ENCODE peak calls at places on chromosomes 13 and 19, in five cellular contexts. One of them, this sample, is unnamed.

GRCh38 chr19:3367572-3368440 is 1.4 kb downstream of the NFIC start:
- DNase-seq in H9: peak; percentile 41
- DNase-seq in IMR-90: no peak
- DNase-seq in neuronal stem cell: no peak
- DNase-seq in trophoblast cell: no peak
- DNase-seq in this sample: peak; percentile 56

GRCh38 chr13:49435992-49436391 is 7.9 kb downstream of the CAB39L start:
- DNase-seq in H9: no peak
- DNase-seq in IMR-90: peak; percentile 44
- DNase-seq in neuronal stem cell: no peak
- DNase-seq in trophoblast cell: no peak
- DNase-seq in this sample: no peak

GRCh38 chr13:33109801-33110200 is 93.6 kb downstream of the KL start:
- DNase-seq in H9: peak; percentile 52
- DNase-seq in IMR-90: no peak
- DNase-seq in neuronal stem cell: no peak
- DNase-seq in trophoblast cell: no peak
- DNase-seq in this sample: no peak

GRCh38 chr19:13841339-13842293 is 35.3 kb upstream of the NANOS3 start:
- DNase-seq in H9: peak; percentile 32
- DNase-seq in IMR-90: no peak
- DNase-seq in neuronal stem cell: no peak
- DNase-seq in trophoblast cell: peak; percentile 54
- DNase-seq in this sample: peak; percentile 73

GRCh38 chr13:86710013-86710412 is 910.8 kb upstream of the SLITRK6 start:
- DNase-seq in H9: no peak
- DNase-seq in IMR-90: no peak
- DNase-seq in neuronal stem cell: no peak
- DNase-seq in trophoblast cell: no peak
- DNase-seq in this sample: no peak

GRCh38 chr19:35266904-35267817 is 1.6 kb upstream of the USF2 start:
- DNase-seq in H9: peak; percentile 51
- DNase-seq in IMR-90: peak; percentile 10
- DNase-seq in neuronal stem cell: no peak
- DNase-seq in trophoblast cell: no peak
- DNase-seq in this sample: peak; percentile 3

GRCh38 chr19:32358311-32358710 is 12.9 kb downstream of the ZNF507 start:
- DNase-seq in H9: no peak
- DNase-seq in IMR-90: no peak
- DNase-seq in neuronal stem cell: no peak
- DNase-seq in trophoblast cell: no peak
- DNase-seq in this sample: no peak

GRCh38 chr13:78239681-78240080 is 321.1 kb upstream of the EDNRB start:
- DNase-seq in H9: peak; percentile 27
- DNase-seq in IMR-90: peak; percentile 1
- DNase-seq in neuronal stem cell: no peak
- DNase-seq in trophoblast cell: no peak
- DNase-seq in this sample: no peak

GRCh38 chr19:54255105-54255775 is 1.8 kb downstream of the LILRB5 start:
- DNase-seq in H9: peak; percentile 33
- DNase-seq in IMR-90: no peak
- DNase-seq in neuronal stem cell: no peak
- DNase-seq in trophoblast cell: no peak
- DNase-seq in this sample: no peak

GRCh38 chr13:111555906-111556305 is 235.5 kb downstream of the TEX29 start:
- DNase-seq in H9: no peak
- DNase-seq in IMR-90: no peak
- DNase-seq in neuronal stem cell: no peak
- DNase-seq in trophoblast cell: no peak
- DNase-seq in this sample: no peak

GRCh38 chr19:7783991-7784421 is 21.0 kb downstream of the CLEC4M start:
- DNase-seq in H9: peak; percentile 42
- DNase-seq in IMR-90: peak; percentile 72
- DNase-seq in neuronal stem cell: no peak
- DNase-seq in trophoblast cell: peak; percentile 98
- DNase-seq in this sample: peak; percentile 68

GRCh38 chr19:51724543-51724942 is 752 bp upstream of the HAS1 start:
- DNase-seq in H9: no peak
- DNase-seq in IMR-90: no peak
- DNase-seq in neuronal stem cell: no peak
- DNase-seq in trophoblast cell: no peak
- DNase-seq in this sample: no peak

GRCh38 chr13:75492389-75492788 is 10.4 kb upstream of the TBC1D4 start:
- DNase-seq in H9: no peak
- DNase-seq in IMR-90: peak; percentile 69
- DNase-seq in neuronal stem cell: no peak
- DNase-seq in trophoblast cell: peak; percentile 96
- DNase-seq in this sample: peak; percentile 42

GRCh38 chr13:26964278-26965057 is 203.9 kb upstream of the GPR12 start:
- DNase-seq in H9: no peak
- DNase-seq in IMR-90: peak; percentile 67
- DNase-seq in neuronal stem cell: no peak
- DNase-seq in trophoblast cell: peak; percentile 44
- DNase-seq in this sample: peak; percentile 43

GRCh38 chr13:25687622-25688225 is 315.9 kb downstream of the ATP8A2 start:
- DNase-seq in H9: no peak
- DNase-seq in IMR-90: no peak
- DNase-seq in neuronal stem cell: no peak
- DNase-seq in trophoblast cell: no peak
- DNase-seq in this sample: no peak

GRCh38 chr19:36423925-36424324 is 5.5 kb upstream of the ZFP82 start:
- DNase-seq in H9: no peak
- DNase-seq in IMR-90: no peak
- DNase-seq in neuronal stem cell: no peak
- DNase-seq in trophoblast cell: no peak
- DNase-seq in this sample: no peak

GRCh38 chr19:30880151-30880550 is 469.1 kb downstream of the TSHZ3 start:
- DNase-seq in H9: no peak
- DNase-seq in IMR-90: no peak
- DNase-seq in neuronal stem cell: no peak
- DNase-seq in trophoblast cell: no peak
- DNase-seq in this sample: no peak

GRCh38 chr19:30880551-30880950 is 468.7 kb downstream of the TSHZ3 start:
- DNase-seq in H9: peak; percentile 12
- DNase-seq in IMR-90: no peak
- DNase-seq in neuronal stem cell: no peak
- DNase-seq in trophoblast cell: no peak
- DNase-seq in this sample: no peak

GRCh38 chr19:30878456-30878855 is 470.8 kb downstream of the TSHZ3 start:
- DNase-seq in H9: peak; percentile 11
- DNase-seq in IMR-90: no peak
- DNase-seq in neuronal stem cell: no peak
- DNase-seq in trophoblast cell: no peak
- DNase-seq in this sample: no peak

GRCh38 chr19:30879225-30879624 is 470.0 kb downstream of the TSHZ3 start:
- DNase-seq in H9: peak; percentile 6
- DNase-seq in IMR-90: no peak
- DNase-seq in neuronal stem cell: no peak
- DNase-seq in trophoblast cell: no peak
- DNase-seq in this sample: no peak

GRCh38 chr19:30877591-30878230 is 471.5 kb downstream of the TSHZ3 start:
- DNase-seq in H9: peak; percentile 2
- DNase-seq in IMR-90: no peak
- DNase-seq in neuronal stem cell: no peak
- DNase-seq in trophoblast cell: no peak
- DNase-seq in this sample: no peak
- H2AK5ac ChIP-seq in H9: no peak overlapping the region
- H2AK5ac ChIP-seq in IMR-90: no peak overlapping the region
- H2AK5ac ChIP-seq in neuronal stem cell: no peak overlapping the region
- H2AK5ac ChIP-seq in trophoblast cell: no peak overlapping the region
- H2AK5ac ChIP-seq in this sample: no peak overlapping the region

DNA sequence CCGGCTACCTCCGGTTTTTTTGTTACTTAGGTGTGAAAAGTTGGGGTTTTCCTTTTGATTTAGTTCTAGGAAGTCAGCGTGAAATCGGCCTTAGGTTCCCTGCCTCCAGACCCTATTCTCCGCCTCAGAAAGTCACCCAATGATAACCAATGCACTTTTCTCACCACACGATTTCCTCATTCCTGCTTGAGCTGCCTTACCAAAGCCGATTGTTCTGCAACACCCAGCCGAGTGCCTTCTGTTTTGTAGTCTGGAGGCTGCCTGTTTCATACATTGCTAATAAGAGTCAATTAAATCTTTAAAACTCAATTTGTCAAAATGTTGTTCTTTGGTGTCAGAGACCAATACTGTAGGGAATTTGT is 39.7 kb downstream of the GJA3 start:
- DNase-seq in H9: no peak
- DNase-seq in IMR-90: no peak
- DNase-seq in neuronal stem cell: no peak
- DNase-seq in trophoblast cell: no peak
- DNase-seq in this sample: no peak
- H2AFZ ChIP-seq in H9: no peak overlapping the region
- H2AFZ ChIP-seq in IMR-90: no peak overlapping the region
- H2AFZ ChIP-seq in neuronal stem cell: no peak overlapping the region
- H2AFZ ChIP-seq in trophoblast cell: no peak overlapping the region
- H2AFZ ChIP-seq in this sample: no peak overlapping the region

GRCh38 chr19:45322744-45323281 is at the start of gene CKM:
- DNase-seq in H9: no peak
- DNase-seq in IMR-90: no peak
- DNase-seq in neuronal stem cell: no peak
- DNase-seq in trophoblast cell: no peak
- DNase-seq in this sample: no peak
- H4K91ac ChIP-seq in H9: no peak within 1 kb of the TSS
- H4K91ac ChIP-seq in IMR-90: no peak within 1 kb of the TSS
- H4K91ac ChIP-seq in neuronal stem cell: no peak within 1 kb of the TSS
- H4K91ac ChIP-seq in trophoblast cell: no peak within 1 kb of the TSS
- H4K91ac ChIP-seq in this sample: no peak within 1 kb of the TSS

GRCh38 chr19:6531956-6532243 is 1.1 kb downstream of the TNFSF9 start:
- DNase-seq in H9: no peak
- DNase-seq in IMR-90: no peak
- DNase-seq in neuronal stem cell: no peak
- DNase-seq in trophoblast cell: no peak
- DNase-seq in this sample: no peak
- H2AK5ac ChIP-seq in H9: no peak overlapping the region
- H2AK5ac ChIP-seq in IMR-90: no peak overlapping the region
- H2AK5ac ChIP-seq in neuronal stem cell: peak overlapping the region; percentile 94
- H2AK5ac ChIP-seq in trophoblast cell: no peak overlapping the region
- H2AK5ac ChIP-seq in this sample: no peak overlapping the region

DNA sequence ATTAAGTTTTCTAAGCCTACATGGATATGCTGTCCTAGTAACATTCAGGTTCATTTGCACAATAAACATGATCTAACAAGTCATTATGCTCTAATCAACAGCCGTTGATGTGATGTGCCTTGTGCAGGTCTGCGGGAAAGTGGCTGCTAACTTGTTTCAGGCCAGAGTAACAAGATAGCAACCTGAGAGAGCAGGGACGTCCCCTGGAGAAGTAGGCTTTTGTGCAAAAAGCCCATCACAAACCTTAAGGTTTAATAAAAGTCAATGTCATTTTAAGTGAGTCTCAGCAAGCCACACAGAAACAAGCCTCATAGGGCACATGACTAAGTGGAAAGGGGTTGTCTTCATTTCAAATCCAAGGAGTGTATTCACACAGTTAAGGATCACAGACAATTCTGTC is 17.6 kb downstream of the FOXO1 start:
- DNase-seq in H9: no peak
- DNase-seq in IMR-90: no peak
- DNase-seq in neuronal stem cell: no peak
- DNase-seq in trophoblast cell: no peak
- DNase-seq in this sample: no peak
- H2AFZ ChIP-seq in H9: no peak overlapping the region
- H2AFZ ChIP-seq in IMR-90: no peak overlapping the region
- H2AFZ ChIP-seq in neuronal stem cell: no peak overlapping the region
- H2AFZ ChIP-seq in trophoblast cell: no peak overlapping the region
- H2AFZ ChIP-seq in this sample: no peak overlapping the region

GRCh38 chr13:74409551-74409950 is 275.3 kb upstream of the KLF12 start:
- DNase-seq in H9: no peak
- DNase-seq in IMR-90: no peak
- DNase-seq in neuronal stem cell: no peak
- DNase-seq in trophoblast cell: no peak
- DNase-seq in this sample: no peak

GRCh38 chr13:74406439-74406838 is 272.2 kb upstream of the KLF12 start:
- DNase-seq in H9: no peak
- DNase-seq in IMR-90: no peak
- DNase-seq in neuronal stem cell: no peak
- DNase-seq in trophoblast cell: no peak
- DNase-seq in this sample: no peak
- H4K91ac ChIP-seq in H9: no peak overlapping the region
- H4K91ac ChIP-seq in IMR-90: no peak overlapping the region
- H4K91ac ChIP-seq in neuronal stem cell: no peak overlapping the region
- H4K91ac ChIP-seq in trophoblast cell: no peak overlapping the region
- H4K91ac ChIP-seq in this sample: no peak overlapping the region

DNA sequence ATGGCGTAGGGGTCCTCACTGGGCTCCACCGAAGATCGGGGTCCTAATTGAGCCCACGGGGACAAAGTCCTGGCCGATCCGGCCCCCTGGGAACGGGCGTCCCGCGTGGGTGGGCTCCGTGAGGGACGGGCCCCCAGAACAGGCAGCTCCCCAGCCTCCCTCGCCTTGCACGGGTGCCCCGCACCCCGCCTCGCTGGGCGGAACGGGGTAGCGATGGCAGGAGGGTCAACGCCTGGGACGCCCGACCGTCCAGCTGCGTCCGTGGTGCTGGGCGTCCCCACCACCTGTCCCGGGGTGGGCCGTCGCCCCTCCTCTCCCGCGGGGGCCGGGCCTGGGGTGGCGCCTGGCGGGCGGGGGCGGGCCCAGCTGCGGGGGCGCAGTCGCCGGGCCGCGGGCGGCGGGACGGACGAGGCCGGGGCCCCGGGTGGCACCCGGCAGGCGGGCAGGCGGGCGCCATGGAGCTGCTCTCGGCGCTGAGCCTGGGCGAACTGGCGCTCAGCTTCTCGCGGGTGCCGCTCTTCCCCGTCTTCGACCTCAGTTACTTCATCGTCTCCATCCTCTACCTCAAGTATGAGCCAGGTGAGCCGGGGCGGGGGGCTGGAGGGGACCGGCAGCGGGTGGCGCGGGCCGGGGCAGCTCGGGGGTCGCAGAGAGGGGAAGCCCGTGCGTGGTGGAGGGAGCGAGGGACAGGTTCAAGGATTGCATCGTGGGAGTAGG is at the start of gene TMEM38A:
- DNase-seq in H9: peak; percentile 47
- DNase-seq in IMR-90: no peak
- DNase-seq in neuronal stem cell: peak; percentile 4
- DNase-seq in trophoblast cell: no peak
- DNase-seq in this sample: peak; percentile 22
- H2AK5ac ChIP-seq in H9: no peak within 1 kb of the TSS
- H2AK5ac ChIP-seq in IMR-90: peak within 1 kb of the TSS; percentile 35
- H2AK5ac ChIP-seq in neuronal stem cell: peak within 1 kb of the TSS; percentile 93
- H2AK5ac ChIP-seq in trophoblast cell: peak within 1 kb of the TSS; percentile 81
- H2AK5ac ChIP-seq in this sample: peak within 1 kb of the TSS; percentile 54

DNA sequence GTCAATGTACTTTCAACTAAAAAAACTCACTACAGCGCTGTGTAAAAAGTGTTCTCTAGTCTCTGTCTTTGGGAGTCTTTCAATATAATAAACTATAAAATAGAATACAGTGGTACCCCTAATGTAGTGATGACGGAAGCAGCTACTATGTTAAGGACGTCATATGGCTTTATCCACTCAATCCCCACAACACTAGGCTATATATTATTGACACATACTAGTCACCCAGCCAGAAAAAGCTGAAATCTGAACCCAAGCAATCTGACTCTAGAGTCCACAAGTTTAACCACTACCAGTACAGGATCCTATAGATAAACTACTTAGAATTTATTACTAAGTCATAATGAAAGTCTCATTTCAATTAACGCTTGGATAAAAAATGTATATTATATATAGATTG is 48.3 kb downstream of the ELF1 start:
- DNase-seq in H9: no peak
- DNase-seq in IMR-90: no peak
- DNase-seq in neuronal stem cell: no peak
- DNase-seq in trophoblast cell: no peak
- DNase-seq in this sample: no peak
- H2AFZ ChIP-seq in H9: no peak overlapping the region
- H2AFZ ChIP-seq in IMR-90: no peak overlapping the region
- H2AFZ ChIP-seq in neuronal stem cell: no peak overlapping the region
- H2AFZ ChIP-seq in trophoblast cell: no peak overlapping the region
- H2AFZ ChIP-seq in this sample: no peak overlapping the region

This sample was measured in mesenchymal stem cell.